ENCODE peak calls at places on chromosomes 5 and 9, in six cellular contexts. One of them, this sample, is unnamed.

GRCh38 chr5:103446813-103447212 is 115.8 kb downstream of the NUDT12 start:
- DNase-seq in fibroblast of lung: no peak
- DNase-seq in GM23248: peak
- DNase-seq in psoas muscle: no peak
- DNase-seq in mammary epithelial cell: no peak
- DNase-seq in CD4-positive, alpha-beta T cell: no peak
- DNase-seq in this sample: no peak

GRCh38 chr9:107270082-107270481 is 13.0 kb upstream of the RAD23B start:
- DNase-seq in GM23248: no peak
- DNase-seq in fibroblast of lung: no peak
- DNase-seq in psoas muscle: no peak
- DNase-seq in mammary epithelial cell: no peak
- DNase-seq in CD4-positive, alpha-beta T cell: no peak
- DNase-seq in this sample: no peak

GRCh38 chr9:127858041-127858512 is 3.6 kb upstream of the ENG start:
- DNase-seq in CD4-positive, alpha-beta T cell: no peak
- DNase-seq in mammary epithelial cell: no peak
- DNase-seq in GM23248: peak
- DNase-seq in psoas muscle: peak
- DNase-seq in fibroblast of lung: no peak
- DNase-seq in this sample: no peak

GRCh38 chr5:111755264-111755941 is 1.6 kb downstream of the NREP start:
- DNase-seq in GM23248: peak
- DNase-seq in CD4-positive, alpha-beta T cell: no peak
- DNase-seq in fibroblast of lung: no peak
- DNase-seq in psoas muscle: no peak
- DNase-seq in mammary epithelial cell: no peak
- DNase-seq in this sample: no peak

GRCh38 chr5:176870110-176870591 is 29.0 kb downstream of the HK3 start:
- DNase-seq in psoas muscle: no peak
- DNase-seq in CD4-positive, alpha-beta T cell: no peak
- DNase-seq in GM23248: peak
- DNase-seq in fibroblast of lung: peak
- DNase-seq in mammary epithelial cell: no peak
- DNase-seq in this sample: no peak

GRCh38 chr9:95626885-95627558 is 110.3 kb upstream of the PTCH1 start:
- DNase-seq in GM23248: peak
- DNase-seq in psoas muscle: peak
- DNase-seq in CD4-positive, alpha-beta T cell: no peak
- DNase-seq in fibroblast of lung: no peak
- DNase-seq in mammary epithelial cell: no peak
- DNase-seq in this sample: no peak

GRCh38 chr5:10707198-10708187 is 53.5 kb downstream of the DAP start:
- DNase-seq in psoas muscle: no peak
- DNase-seq in mammary epithelial cell: no peak
- DNase-seq in fibroblast of lung: no peak
- DNase-seq in CD4-positive, alpha-beta T cell: no peak
- DNase-seq in GM23248: peak
- DNase-seq in this sample: no peak

GRCh38 chr5:180810210-180811011 is 7.8 kb upstream of the MGAT1 start:
- DNase-seq in fibroblast of lung: peak
- DNase-seq in GM23248: peak
- DNase-seq in mammary epithelial cell: peak
- DNase-seq in CD4-positive, alpha-beta T cell: peak
- DNase-seq in psoas muscle: peak
- DNase-seq in this sample: peak

GRCh38 chr9:35274988-35275387 is 113.2 kb downstream of the UNC13B start:
- DNase-seq in psoas muscle: no peak
- DNase-seq in CD4-positive, alpha-beta T cell: no peak
- DNase-seq in GM23248: no peak
- DNase-seq in mammary epithelial cell: no peak
- DNase-seq in fibroblast of lung: no peak
- DNase-seq in this sample: no peak
- H3K27ac ChIP-seq in psoas muscle: no peak
- H3K27ac ChIP-seq in CD4-positive, alpha-beta T cell: no peak
- H3K27ac ChIP-seq in GM23248: no peak
- H3K27ac ChIP-seq in mammary epithelial cell: no peak
- H3K27ac ChIP-seq in fibroblast of lung: no peak
- H3K27ac ChIP-seq in this sample: no peak

DNA sequence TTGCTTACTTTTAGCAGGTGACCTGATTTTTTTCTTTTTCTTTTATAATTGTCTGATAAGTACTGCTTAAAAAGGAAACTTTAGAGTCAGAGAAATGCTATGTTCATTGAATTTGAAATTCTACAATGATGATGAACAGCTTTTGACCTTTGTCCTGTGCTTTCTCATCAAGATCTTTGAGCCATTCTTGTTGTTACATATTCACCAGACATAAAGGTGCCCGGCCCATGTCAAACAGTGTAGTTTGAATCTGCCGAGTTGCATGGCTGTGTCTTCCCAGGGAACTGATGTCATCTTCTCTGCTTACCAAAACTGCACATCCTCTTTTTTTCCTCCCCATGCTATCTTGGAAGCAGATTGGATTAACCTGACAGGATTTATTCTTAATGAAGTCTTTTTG is 163.6 kb downstream of the LRRC70 start:
- DNase-seq in mammary epithelial cell: no peak
- DNase-seq in fibroblast of lung: no peak
- DNase-seq in GM23248: no peak
- DNase-seq in CD4-positive, alpha-beta T cell: no peak
- DNase-seq in psoas muscle: no peak
- DNase-seq in this sample: no peak
- H3K27ac ChIP-seq in mammary epithelial cell: no peak
- H3K27ac ChIP-seq in fibroblast of lung: no peak
- H3K27ac ChIP-seq in GM23248: no peak
- H3K27ac ChIP-seq in CD4-positive, alpha-beta T cell: no peak
- H3K27ac ChIP-seq in psoas muscle: no peak
- H3K27ac ChIP-seq in this sample: no peak

GRCh38 chr5:130884033-130884432 is 281.0 kb downstream of the HINT1 start:
- DNase-seq in GM23248: no peak
- DNase-seq in CD4-positive, alpha-beta T cell: no peak
- DNase-seq in fibroblast of lung: no peak
- DNase-seq in psoas muscle: no peak
- DNase-seq in mammary epithelial cell: no peak
- DNase-seq in this sample: no peak
- H3K27ac ChIP-seq in GM23248: no peak
- H3K27ac ChIP-seq in CD4-positive, alpha-beta T cell: no peak
- H3K27ac ChIP-seq in fibroblast of lung: no peak
- H3K27ac ChIP-seq in psoas muscle: no peak
- H3K27ac ChIP-seq in mammary epithelial cell: no peak
- H3K27ac ChIP-seq in this sample: no peak

DNA sequence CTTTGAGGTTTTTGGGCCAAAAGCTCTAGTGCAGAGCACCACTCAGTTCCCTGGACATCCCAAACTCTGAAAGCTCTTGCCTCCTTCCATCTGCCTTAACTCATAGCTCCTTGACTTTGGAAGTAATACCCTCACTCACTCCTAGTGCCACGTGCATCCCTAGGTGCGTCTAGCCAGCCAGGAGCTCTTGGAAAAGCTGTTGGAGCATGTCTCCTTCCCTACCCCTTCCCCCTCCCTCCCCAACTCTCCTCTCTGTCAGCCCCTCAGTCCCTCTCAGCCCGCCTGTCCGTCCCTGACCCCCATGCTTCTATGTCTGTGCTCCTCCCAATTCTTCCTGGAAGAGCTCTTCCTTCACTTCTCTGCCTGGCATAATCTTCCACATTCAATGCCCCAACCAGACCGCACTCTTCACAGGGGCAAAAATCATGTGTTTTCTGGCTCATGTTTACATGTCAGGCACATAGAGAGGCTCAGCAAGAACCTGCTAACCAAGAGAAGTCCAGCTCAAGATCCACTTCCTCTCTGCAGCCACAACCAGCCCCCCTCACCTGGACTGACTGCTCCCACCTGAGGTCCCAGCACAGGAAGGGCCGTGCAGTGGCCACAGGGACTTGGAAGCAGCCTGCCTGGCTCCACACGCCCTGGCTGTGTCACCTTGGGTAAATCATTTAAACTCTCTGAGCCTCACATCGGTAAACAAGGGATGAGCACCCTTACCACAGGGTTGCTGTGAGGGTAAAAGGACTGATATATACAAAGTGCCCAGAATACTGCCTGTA is 58.4 kb downstream of the WHRN start:
- DNase-seq in CD4-positive, alpha-beta T cell: no peak
- DNase-seq in fibroblast of lung: no peak
- DNase-seq in psoas muscle: no peak
- DNase-seq in mammary epithelial cell: no peak
- DNase-seq in GM23248: peak
- DNase-seq in this sample: no peak
- H3K27ac ChIP-seq in CD4-positive, alpha-beta T cell: no peak
- H3K27ac ChIP-seq in fibroblast of lung: no peak
- H3K27ac ChIP-seq in psoas muscle: no peak
- H3K27ac ChIP-seq in mammary epithelial cell: no peak
- H3K27ac ChIP-seq in GM23248: no peak
- H3K27ac ChIP-seq in this sample: no peak

DNA sequence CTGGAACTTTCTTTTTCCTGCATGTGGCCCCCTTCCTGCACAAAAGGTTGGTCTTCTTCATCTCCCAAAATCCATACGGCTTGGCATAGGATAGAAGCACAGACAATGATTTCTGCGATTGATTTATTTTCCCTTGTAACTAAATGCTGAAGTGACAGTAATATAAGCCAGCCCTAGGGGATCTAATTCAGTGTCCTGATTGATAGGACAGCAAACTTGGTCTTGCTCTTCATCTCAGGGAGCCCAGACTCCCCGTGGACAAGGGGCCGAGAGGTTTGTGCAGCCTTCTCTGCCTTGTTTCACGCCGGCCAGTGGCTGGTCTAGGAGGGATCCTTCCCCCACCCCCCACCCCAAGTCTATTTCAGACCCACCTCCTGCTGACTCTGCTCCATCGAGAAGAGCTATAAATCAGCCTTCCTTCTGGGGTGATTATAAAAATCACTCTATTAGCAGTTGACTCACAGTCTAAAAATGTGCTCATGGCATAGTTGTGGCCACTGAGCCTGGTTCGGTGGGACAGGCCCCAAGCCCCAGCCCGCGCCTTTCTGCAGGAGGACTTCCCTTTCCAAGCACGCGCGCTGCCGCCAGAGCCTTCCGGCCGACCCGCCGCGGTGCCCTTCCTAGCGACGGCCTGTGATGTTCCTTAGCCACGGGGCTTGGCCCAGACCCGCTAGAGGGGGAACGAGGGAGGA is 89.8 kb upstream of the COL5A1 start:
- DNase-seq in fibroblast of lung: peak
- DNase-seq in mammary epithelial cell: peak
- DNase-seq in CD4-positive, alpha-beta T cell: no peak
- DNase-seq in GM23248: peak
- DNase-seq in psoas muscle: peak
- DNase-seq in this sample: no peak
- H3K27ac ChIP-seq in fibroblast of lung: peak
- H3K27ac ChIP-seq in mammary epithelial cell: no peak
- H3K27ac ChIP-seq in CD4-positive, alpha-beta T cell: no peak
- H3K27ac ChIP-seq in GM23248: peak
- H3K27ac ChIP-seq in psoas muscle: no peak
- H3K27ac ChIP-seq in this sample: no peak

GRCh38 chr9:15268317-15268716 is 38.7 kb downstream of the TTC39B start:
- DNase-seq in GM23248: no peak
- DNase-seq in CD4-positive, alpha-beta T cell: no peak
- DNase-seq in mammary epithelial cell: no peak
- DNase-seq in psoas muscle: no peak
- DNase-seq in fibroblast of lung: no peak
- DNase-seq in this sample: no peak
- H3K27ac ChIP-seq in GM23248: no peak
- H3K27ac ChIP-seq in CD4-positive, alpha-beta T cell: no peak
- H3K27ac ChIP-seq in mammary epithelial cell: no peak
- H3K27ac ChIP-seq in psoas muscle: no peak
- H3K27ac ChIP-seq in fibroblast of lung: no peak
- H3K27ac ChIP-seq in this sample: no peak

GRCh38 chr9:134835455-134835854 is 45.2 kb upstream of the FCN2 start:
- DNase-seq in GM23248: no peak
- DNase-seq in CD4-positive, alpha-beta T cell: no peak
- DNase-seq in fibroblast of lung: no peak
- DNase-seq in psoas muscle: peak
- DNase-seq in mammary epithelial cell: no peak
- DNase-seq in this sample: no peak
- H3K27ac ChIP-seq in GM23248: no peak
- H3K27ac ChIP-seq in CD4-positive, alpha-beta T cell: no peak
- H3K27ac ChIP-seq in fibroblast of lung: no peak
- H3K27ac ChIP-seq in psoas muscle: no peak
- H3K27ac ChIP-seq in mammary epithelial cell: no peak
- H3K27ac ChIP-seq in this sample: no peak

GRCh38 chr9:33320568-33321261 is 30.4 kb downstream of the NFX1 start:
- DNase-seq in psoas muscle: no peak
- DNase-seq in CD4-positive, alpha-beta T cell: no peak
- DNase-seq in mammary epithelial cell: peak
- DNase-seq in fibroblast of lung: peak
- DNase-seq in GM23248: peak
- DNase-seq in this sample: no peak
- H3K27ac ChIP-seq in psoas muscle: peak
- H3K27ac ChIP-seq in CD4-positive, alpha-beta T cell: no peak
- H3K27ac ChIP-seq in mammary epithelial cell: peak
- H3K27ac ChIP-seq in fibroblast of lung: peak
- H3K27ac ChIP-seq in GM23248: peak
- H3K27ac ChIP-seq in this sample: no peak